ENCODE peak calls at places on chromosome 12, in ten cellular contexts. N, E, A, K, D, C, V, Z, P and I are unnamed samples.
A peak's percentile ranks its signal among the peaks of the same experiment; 100 is the strongest.

GRCh38 chr12:52971701-52972329 is 22.9 kb downstream of the KRT18 start:
- DNase-seq in N (no peak), E (no peak), A (peak; percentile 78), K (peak; percentile 32), D (no peak), C (no peak), V (no peak), Z (no peak), P (no peak), I (no peak)

GRCh38 chr12:53809005-53809404 is 57.2 kb upstream of the CISTR start:
- DNase-seq in N (no peak), E (no peak), A (no peak), K (no peak), D (no peak), C (no peak), V (no peak), Z (no peak), P (no peak), I (no peak)

GRCh38 chr12:110338754-110339153 is 57.7 kb downstream of the ATP2A2 start:
- DNase-seq in N (no peak), E (no peak), A (no peak), K (peak; percentile 43), D (no peak), C (peak; percentile 79), V (peak; percentile 65), Z (no peak), P (peak; percentile 32), I (no peak)

GRCh38 chr12:10140001-10140400 is 10.0 kb upstream of the CLEC7A start:
- DNase-seq in N (no peak), E (peak; percentile 8), A (peak; percentile 59), K (peak; percentile 9), D (no peak), C (no peak), V (peak; percentile 64), Z (peak; percentile 45), P (peak; percentile 10), I (no peak)

GRCh38 chr12:132173135-132174014 is 29.1 kb downstream of the NOC4L start:
- DNase-seq in N (peak; percentile 29), E (no peak), A (no peak), K (no peak), D (no peak), C (no peak), V (no peak), Z (no peak), P (no peak), I (no peak)

GRCh38 chr12:132071001-132071810 is 72.9 kb downstream of the DDX51 start:
- DNase-seq in N (no peak), E (no peak), A (no peak), K (no peak), D (no peak), C (peak; percentile 61), V (no peak), Z (no peak), P (no peak), I (no peak)

GRCh38 chr12:60494249-60494648 is 898.4 kb downstream of the SLC16A7 start:
- DNase-seq in N (no peak), E (peak; percentile 35), A (peak; percentile 63), K (peak; percentile 5), D (no peak), C (no peak), V (peak; percentile 39), Z (peak; percentile 26), P (peak; percentile 0), I (no peak)

GRCh38 chr12:11855993-11856374 is 206.5 kb downstream of the ETV6 start:
- DNase-seq in N (no peak), E (peak; percentile 59), A (no peak), K (peak; percentile 52), D (no peak), C (no peak), V (no peak), Z (no peak), P (no peak), I (no peak)

GRCh38 chr12:131622422-131622955 is 88.4 kb upstream of the SFSWAP start:
- DNase-seq in N (no peak), E (no peak), A (no peak), K (no peak), D (no peak), C (no peak), V (no peak), Z (no peak), P (no peak), I (no peak)